ENCODE peak calls at places on chromosomes 7 and 10, in four cellular contexts. U, E, V and I are unnamed samples.

GRCh38 chr7:133484135-133484534 is 231.3 kb downstream of the EXOC4 start:
- DNase-seq in U (peak; percentile 62), E (no peak), V (no peak), I (peak; percentile 18)

GRCh38 chr10:119030421-119031250 is 1.1 kb downstream of the NANOS1 start:
- DNase-seq in U (peak; percentile 73), E (no peak), V (peak; percentile 41), I (no peak)

GRCh38 chr10:95542761-95543160 is 18.4 kb downstream of the SORBS1 start:
- DNase-seq in U (no peak), E (no peak), V (no peak), I (no peak)

GRCh38 chr10:59944339-59944935 is 38.1 kb upstream of the CCDC6 start:
- DNase-seq in U (no peak), E (no peak), V (no peak), I (no peak)

GRCh38 chr7:155003215-155003999 is 483 bp upstream of the PAXIP1 start:
- DNase-seq in U (peak; percentile 88), E (peak; percentile 96), V (peak; percentile 81), I (no peak)

GRCh38 chr7:18019562-18019961 is 8.1 kb downstream of the PRPS1L1 start:
- DNase-seq in U (no peak), E (peak; percentile 41), V (no peak), I (peak; percentile 41)

GRCh38 chr10:52484426-52485065 is 170.5 kb downstream of the DKK1 start:
- DNase-seq in U (no peak), E (no peak), V (no peak), I (no peak)

GRCh38 chr7:141145630-141145982 is 71.7 kb downstream of the TMEM178B start:
- DNase-seq in U (no peak), E (no peak), V (no peak), I (no peak)

GRCh38 chr7:69698109-69698840 is 100.0 kb downstream of the AUTS2 start:
- DNase-seq in U (no peak), E (no peak), V (no peak), I (no peak)

GRCh38 chr10:102919237-102919959 is 1.3 kb downstream of the CNNM2 start:
- DNase-seq in U (peak; percentile 43), E (no peak), V (no peak), I (no peak)

GRCh38 chr7:30679664-30680063 is 2.6 kb downstream of the CRHR2 start:
- DNase-seq in U (no peak), E (no peak), V (no peak), I (peak; percentile 10)

GRCh38 chr10:34959321-34959720 is 130.8 kb downstream of the CUL2 start:
- DNase-seq in U (no peak), E (no peak), V (no peak), I (no peak)

GRCh38 chr7:93902777-93903423 is 3.5 kb upstream of the GNGT1 start:
- DNase-seq in U (no peak), E (no peak), V (no peak), I (no peak)

GRCh38 chr7:135991322-135991721 is 14.2 kb upstream of the MTPN start:
- DNase-seq in U (no peak), E (no peak), V (no peak), I (no peak)

GRCh38 chr7:106101726-106102125 is 10.4 kb downstream of the SYPL1 start:
- DNase-seq in U (no peak), E (no peak), V (no peak), I (no peak)

GRCh38 chr10:31158000-31158658 is 126.5 kb upstream of the ZNF438 start:
- DNase-seq in U (no peak), E (no peak), V (no peak), I (no peak)

GRCh38 chr10:34427911-34428216 is 387.2 kb downstream of the PARD3 start:
- DNase-seq in U (no peak), E (no peak), V (no peak), I (no peak)

GRCh38 chr10:104331208-104331838 is 6.9 kb downstream of the ITPRIP start:
- DNase-seq in U (no peak), E (no peak), V (no peak), I (no peak)

GRCh38 chr10:113648478-113648877 is 15.4 kb downstream of the NRAP start:
- DNase-seq in U (no peak), E (no peak), V (no peak), I (no peak)

GRCh38 chr10:48428896-48429295 is 122.4 kb downstream of the MAPK8 start:
- DNase-seq in U (no peak), E (no peak), V (no peak), I (no peak)

GRCh38 chr10:80081801-80082750 is 3.6 kb downstream of the TMEM254 start:
- DNase-seq in U (no peak), E (no peak), V (no peak), I (no peak)

GRCh38 chr7:92636018-92636560 is 45.9 kb upstream of the FAM133B start:
- DNase-seq in U (no peak), E (no peak), V (no peak), I (no peak)

GRCh38 chr7:127907638-127908040 is 123.6 kb downstream of the LRRC4 start:
- DNase-seq in U (no peak), E (no peak), V (no peak), I (peak; percentile 71)

GRCh38 chr7:148503900-148504487 is 86.6 kb upstream of the C7orf33 start:
- DNase-seq in U (no peak), E (peak; percentile 19), V (no peak), I (no peak)

GRCh38 chr10:104307576-104308438 is 30.5 kb downstream of the ITPRIP start:
- DNase-seq in U (no peak), E (no peak), V (no peak), I (no peak)

GRCh38 chr7:81715984-81716588 is 53.8 kb downstream of the HGF start:
- DNase-seq in U (no peak), E (no peak), V (no peak), I (no peak)

GRCh38 chr10:14325325-14325955 is 5.3 kb downstream of the FRMD4A start:
- DNase-seq in U (peak; percentile 55), E (no peak), V (peak; percentile 4), I (no peak)

GRCh38 chr7:46192191-46192590 is 271.1 kb upstream of the IGFBP3 start:
- DNase-seq in U (no peak), E (no peak), V (no peak), I (no peak)